ENCODE peak calls at places on chromosomes 16 and 17, in six cellular contexts. G is endothelial cell of umbilical vein, O is transverse colon, T is right lobe of liver, Q is Peyer's patch, K is heart left ventricle. M is an unnamed sample.
A peak's percentile ranks its signal among the peaks of the same experiment; 100 is the strongest.

GRCh38 chr17:15738066-15738465 is 6.0 kb downstream of the TBC1D26 start:
- DNase-seq in G (no peak), O (no peak), T (no peak), Q (no peak), K (no peak), M (no peak)

GRCh38 chr16:11742041-11742535 is 569 bp downstream of the TXNDC11 start:
- DNase-seq in G (peak; percentile 25), O (peak; percentile 67), T (peak; percentile 65), Q (peak; percentile 54), K (peak; percentile 50), M (peak; percentile 39)

GRCh38 chr17:39139137-39139516 is 12.3 kb downstream of the PLXDC1 start:
- DNase-seq in G (no peak), O (no peak), T (no peak), Q (no peak), K (no peak), M (no peak)

GRCh38 chr16:85120006-85120340 is 7.7 kb upstream of the CIBAR2 start:
- DNase-seq in G (no peak), O (no peak), T (no peak), Q (no peak), K (no peak), M (no peak)

GRCh38 chr17:61551255-61551742 is 39.7 kb downstream of the NACA2 start:
- DNase-seq in G (peak; percentile 55), O (no peak), T (no peak), Q (no peak), K (no peak), M (no peak)

GRCh38 chr17:9306086-9306485 is 269.5 kb downstream of the STX8 start:
- DNase-seq in G (no peak), O (no peak), T (no peak), Q (no peak), K (no peak), M (no peak)

GRCh38 chr16:13923703-13924298 is 3.8 kb downstream of the ERCC4 start:
- DNase-seq in G (peak; percentile 67), O (no peak), T (no peak), Q (no peak), K (no peak), M (no peak)

GRCh38 chr16:78596996-78597422 is 497.6 kb downstream of the WWOX start:
- DNase-seq in G (no peak), O (no peak), T (peak; percentile 62), Q (no peak), K (no peak), M (no peak)

GRCh38 chr16:70780546-70780945 is 20.4 kb downstream of the VAC14 start:
- DNase-seq in G (no peak), O (no peak), T (no peak), Q (no peak), K (no peak), M (no peak)

GRCh38 chr17:73644145-73645049 is at the start of gene SDK2:
- DNase-seq in G (no peak), O (no peak), T (no peak), Q (peak; percentile 39), K (no peak), M (no peak)

GRCh38 chr17:77256710-77257109 is 115.9 kb downstream of the SEC14L1 start:
- DNase-seq in G (no peak), O (no peak), T (no peak), Q (no peak), K (no peak), M (no peak)

GRCh38 chr16:21218135-21218534 is 6.8 kb upstream of the ZP2 start:
- DNase-seq in G (no peak), O (no peak), T (no peak), Q (no peak), K (no peak), M (no peak)

GRCh38 chr16:86398201-86398600 is 112.1 kb upstream of the FOXF1 start:
- DNase-seq in G (no peak), O (no peak), T (no peak), Q (no peak), K (no peak), M (no peak)

GRCh38 chr17:83071966-83072562 is 7.3 kb upstream of the METRNL start:
- DNase-seq in G (no peak), O (no peak), T (no peak), Q (no peak), K (no peak), M (no peak)

GRCh38 chr17:55089955-55090573 is 121.5 kb downstream of the STXBP4 start:
- DNase-seq in G (no peak), O (peak; percentile 11), T (no peak), Q (peak; percentile 16), K (no peak), M (no peak)

GRCh38 chr17:45018514-45019176 is 32.8 kb downstream of the DCAKD start:
- DNase-seq in G (no peak), O (peak; percentile 41), T (no peak), Q (no peak), K (no peak), M (no peak)

GRCh38 chr16:29303520-29303919 is 103.0 kb downstream of the NPIPB11 start:
- DNase-seq in G (no peak), O (no peak), T (no peak), Q (no peak), K (no peak), M (no peak)

GRCh38 chr17:34645636-34646035 is 66.3 kb downstream of the TMEM132E start:
- DNase-seq in G (no peak), O (no peak), T (no peak), Q (no peak), K (no peak), M (no peak)

GRCh38 chr17:41421116-41421515 is 3.3 kb downstream of the KRT37 start:
- DNase-seq in G (no peak), O (no peak), T (no peak), Q (no peak), K (no peak), M (peak; percentile 61)

GRCh38 chr16:15440852-15441251 is 6.5 kb downstream of the BMERB1 start:
- DNase-seq in G (peak; percentile 26), O (no peak), T (no peak), Q (no peak), K (no peak), M (no peak)

GRCh38 chr16:49658066-49658465 is 197.8 kb downstream of the ZNF423 start:
- DNase-seq in G (no peak), O (no peak), T (no peak), Q (no peak), K (no peak), M (no peak)

GRCh38 chr16:28218109-28218508 is 6.3 kb upstream of the XPO6 start:
- DNase-seq in G (peak; percentile 52), O (peak; percentile 27), T (no peak), Q (peak; percentile 51), K (no peak), M (no peak)

GRCh38 chr17:74356640-74357465 is 4.8 kb downstream of the BTBD17 start:
- DNase-seq in G (no peak), O (no peak), T (no peak), Q (no peak), K (no peak), M (no peak)

GRCh38 chr17:27649929-27650328 is 18.9 kb downstream of the LGALS9 start:
- DNase-seq in G (no peak), O (no peak), T (no peak), Q (no peak), K (no peak), M (no peak)

GRCh38 chr17:72602517-72603345 is 481.9 kb downstream of the SOX9 start:
- DNase-seq in G (no peak), O (peak; percentile 72), T (no peak), Q (no peak), K (no peak), M (no peak)

GRCh38 chr16:10599626-10600025 is 19.2 kb upstream of the EMP2 start:
- DNase-seq in G (no peak), O (no peak), T (no peak), Q (no peak), K (no peak), M (no peak)

GRCh38 chr17:37179893-37180292 is 195.9 kb upstream of the C17orf78 start:
- DNase-seq in G (peak; percentile 82), O (no peak), T (no peak), Q (no peak), K (no peak), M (no peak)

GRCh38 chr16:85553436-85554113 is 59.5 kb upstream of the GSE1 start:
- DNase-seq in G (peak; percentile 20), O (peak; percentile 70), T (peak; percentile 89), Q (peak; percentile 51), K (peak; percentile 75), M (peak; percentile 46)

GRCh38 chr17:57354669-57355068 is 98.3 kb downstream of the MSI2 start:
- DNase-seq in G (no peak), O (no peak), T (no peak), Q (no peak), K (no peak), M (no peak)
- H3K27ac ChIP-seq in G (no peak overlapping the region), O (no peak overlapping the region), T (no peak overlapping the region), Q (no peak overlapping the region), K (peak overlapping the region; percentile 77), M (no peak overlapping the region)

GRCh38 chr17:7219812-7220592 is at the start of the genes ACADVL and DLG4:
- DNase-seq in G (peak; percentile 85), O (peak; percentile 93), T (peak; percentile 96), Q (peak; percentile 87), K (peak; percentile 97), M (peak; percentile 95)
- TF ChIP-seq POLR2A in G (peak; percentile 83), O (peak; percentile 74), T (peak; percentile 98), Q (peak; percentile 77), K (no peak), M (peak; percentile 82)

GRCh38 chr16:53882310-53882709 is 178.4 kb downstream of the FTO start:
- DNase-seq in G (no peak), O (no peak), T (no peak), Q (no peak), K (no peak), M (no peak)
- TF ChIP-seq CTCF in G (no peak), O (no peak), T (no peak), Q (no peak), K (no peak), M (no peak)

GRCh38 chr17:78884148-78884870 is 18.7 kb downstream of the CEP295NL start:
- DNase-seq in G (no peak), O (no peak), T (no peak), Q (no peak), K (no peak), M (no peak)

GRCh38 chr17:78884876-78885667 is 17.9 kb downstream of the CEP295NL start:
- DNase-seq in G (no peak), O (no peak), T (no peak), Q (no peak), K (no peak), M (no peak)

GRCh38 chr17:78883090-78883532 is 19.9 kb downstream of the CEP295NL start:
- DNase-seq in G (no peak), O (peak; percentile 63), T (peak; percentile 58), Q (no peak), K (peak; percentile 90), M (peak; percentile 80)

GRCh38 chr17:78883533-78884131 is 19.4 kb downstream of the CEP295NL start:
- DNase-seq in G (peak; percentile 97), O (peak; percentile 58), T (peak; percentile 59), Q (no peak), K (peak; percentile 87), M (peak; percentile 88)

DNA sequence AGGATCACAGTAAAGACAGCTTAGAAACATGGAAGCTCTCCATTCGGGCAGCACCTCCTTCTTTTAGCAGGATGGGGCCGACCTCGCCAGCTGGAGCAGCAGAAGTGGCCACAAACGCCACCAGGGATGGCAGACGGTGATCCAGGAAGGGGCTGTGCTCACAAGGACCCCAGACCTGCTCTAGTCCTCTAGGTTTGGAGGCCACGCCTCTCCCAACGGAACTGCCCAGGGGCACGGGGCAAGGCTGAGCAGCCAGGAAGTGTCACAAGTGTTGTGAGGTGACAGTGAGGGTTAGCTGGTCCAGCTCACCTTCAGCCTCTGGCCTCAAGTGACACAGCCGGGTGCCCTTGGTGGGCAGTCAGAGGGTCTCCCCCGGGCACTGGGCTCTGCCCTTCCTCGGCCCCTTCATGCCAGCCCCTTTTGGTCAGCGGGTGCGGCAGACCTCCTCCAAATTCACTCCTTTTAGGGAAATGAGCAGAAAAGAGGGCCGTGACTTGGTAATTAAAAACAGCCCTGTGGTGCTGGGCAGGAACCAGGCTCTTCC is 20.4 kb downstream of the CEP295NL start:
- DNase-seq in G (no peak), O (no peak), T (peak; percentile 63), Q (no peak), K (peak; percentile 61), M (no peak)
- H3K27ac ChIP-seq in G (peak overlapping the region; percentile 85), O (peak overlapping the region; percentile 84), T (peak overlapping the region; percentile 72), Q (peak overlapping the region; percentile 69), K (peak overlapping the region; percentile 97), M (peak overlapping the region; percentile 89)